ENCODE peak calls at places on chromosomes 2 and 18, in six cellular contexts. J, E, C, U, W and X are unnamed samples.

GRCh38 chr2:191857406-191857805 is 10.5 kb upstream of the CAVIN2 start:
- DNase-seq in E (no peak), C (peak), U (no peak), W (no peak), J (no peak), X (no peak)

GRCh38 chr2:16652296-16653082 is 13.1 kb downstream of the CYRIA start:
- DNase-seq in U (no peak), E (peak), W (no peak), J (no peak), C (no peak), X (no peak)

GRCh38 chr2:53075760-53076159 is 691.8 kb upstream of the CHAC2 start:
- DNase-seq in U (no peak), W (no peak), C (no peak), E (no peak), J (no peak), X (no peak)

GRCh38 chr2:8030694-8031303 is 651.1 kb upstream of the ID2 start:
- DNase-seq in J (no peak), U (no peak), C (no peak), W (no peak), E (peak), X (no peak)

GRCh38 chr2:179467111-179467510 is 202.5 kb upstream of the SESTD1 start:
- DNase-seq in C (no peak), U (no peak), W (no peak), J (no peak), E (no peak), X (no peak)

GRCh38 chr2:44388877-44389276 is 27.1 kb downstream of the CAMKMT start:
- DNase-seq in E (no peak), J (no peak), U (no peak), C (no peak), W (no peak), X (no peak)

GRCh38 chr2:241617431-241618154 is 19.4 kb downstream of the THAP4 start:
- DNase-seq in U (no peak), J (no peak), C (no peak), E (no peak), W (no peak), X (no peak)

GRCh38 chr2:195238366-195238765 is 418.7 kb upstream of the SLC39A10 start:
- DNase-seq in W (no peak), C (no peak), J (no peak), E (no peak), U (no peak), X (no peak)

GRCh38 chr2:153059338-153060052 is 341.1 kb downstream of the ARL6IP6 start:
- DNase-seq in C (peak), J (no peak), W (peak), U (no peak), E (no peak), X (no peak)

GRCh38 chr2:120978359-120979050 is 242.8 kb downstream of the GLI2 start:
- DNase-seq in W (no peak), J (peak), E (no peak), C (no peak), U (no peak), X (no peak)

GRCh38 chr2:217599906-217600305 is 402.9 kb downstream of the TNS1 start:
- DNase-seq in U (no peak), J (no peak), E (no peak), C (no peak), W (no peak), X (no peak)

GRCh38 chr2:235077046-235077445 is 125.2 kb downstream of the SH3BP4 start:
- DNase-seq in C (peak), J (no peak), E (no peak), U (no peak), W (no peak), X (no peak)

GRCh38 chr18:24995056-24995455 is 356.9 kb downstream of the ZNF521 start:
- DNase-seq in U (no peak), W (no peak), J (no peak), E (no peak), C (peak), X (no peak)

GRCh38 chr2:233247744-233248143 is 3.7 kb upstream of the ATG16L1 start:
- DNase-seq in E (no peak), J (no peak), C (no peak), U (no peak), W (peak), X (no peak)

GRCh38 chr2:237696471-237696870 is 69.1 kb downstream of the LRRFIP1 start:
- DNase-seq in C (no peak), E (no peak), U (no peak), W (no peak), J (no peak), X (no peak)

GRCh38 chr18:8699948-8700347 is 5.4 kb upstream of the MTCL1 start:
- DNase-seq in W (no peak), U (peak), J (no peak), E (no peak), C (peak), X (no peak)

GRCh38 chr2:184119920-184120820 is 478.2 kb upstream of the ZNF804A start:
- DNase-seq in W (no peak), C (no peak), E (no peak), J (no peak), U (no peak), X (no peak)

GRCh38 chr2:241609859-241610793 is 26.8 kb downstream of the THAP4 start:
- DNase-seq in J (peak), E (peak), U (peak), W (peak), C (peak), X (peak)

GRCh38 chr2:78351208-78351607 is 674.3 kb upstream of the REG3G start:
- DNase-seq in W (no peak), J (no peak), E (no peak), U (no peak), C (no peak), X (no peak)
- TF ChIP-seq CTCF in W (no peak), J (no peak), E (no peak), U (no peak), C (no peak), X (peak)

DNA sequence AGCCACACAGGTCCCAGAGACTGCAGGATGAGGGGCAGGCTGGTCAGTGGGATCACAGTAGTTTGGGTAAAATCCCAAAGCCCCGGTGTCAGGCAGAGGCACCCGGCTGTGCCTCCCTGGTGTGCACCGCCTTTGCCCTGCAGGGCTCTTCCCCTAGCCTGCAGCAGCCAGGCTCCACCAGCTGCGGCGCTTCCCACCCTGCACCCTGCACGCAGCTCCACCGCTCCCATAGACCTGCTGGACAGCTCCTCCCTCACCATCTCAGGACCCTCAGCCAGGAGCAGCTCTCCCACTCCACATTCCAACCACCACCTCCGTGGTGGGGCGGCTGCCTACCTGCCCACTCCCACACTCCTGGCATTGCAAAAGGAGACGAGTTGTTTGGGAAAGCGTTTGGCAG is 287.3 kb upstream of the HDAC4 start:
- DNase-seq in J (peak), C (no peak), U (no peak), E (no peak), W (no peak), X (no peak)
- TF ChIP-seq CTCF in J (no peak), C (no peak), U (no peak), E (no peak), W (no peak), X (no peak)

GRCh38 chr2:99615247-99615771 is 125.5 kb upstream of the REV1 start:
- DNase-seq in U (no peak), E (no peak), C (no peak), W (peak), J (no peak), X (no peak)
- TF ChIP-seq CTCF in U (no peak), E (no peak), C (peak), W (no peak), J (no peak), X (no peak)

GRCh38 chr2:62014102-62014501 is 108.6 kb downstream of the COMMD1 start:
- DNase-seq in E (peak), W (no peak), C (peak), J (no peak), U (peak), X (no peak)
- TF ChIP-seq CTCF in E (peak), W (no peak), C (peak), J (no peak), U (peak), X (no peak)

GRCh38 chr2:240358080-240358479 is 77.4 kb upstream of the GPC1 start:
- DNase-seq in U (no peak), W (no peak), C (no peak), E (no peak), J (peak), X (no peak)
- TF ChIP-seq CTCF in U (no peak), W (no peak), C (no peak), E (no peak), J (no peak), X (no peak)

GRCh38 chr2:20436716-20437470 is 10.0 kb upstream of the RHOB start:
- DNase-seq in W (no peak), U (no peak), E (peak), C (no peak), J (no peak), X (no peak)
- TF ChIP-seq CTCF in W (no peak), U (no peak), E (no peak), C (no peak), J (no peak), X (no peak)

GRCh38 chr2:63054812-63055509 is 4.3 kb downstream of the OTX1 start:
- DNase-seq in C (no peak), U (no peak), E (no peak), W (no peak), J (no peak), X (no peak)

GRCh38 chr2:63053235-63053888 is 2.7 kb downstream of the OTX1 start:
- DNase-seq in U (no peak), E (no peak), J (no peak), W (no peak), C (no peak), X (no peak)

GRCh38 chr2:63055510-63056308 is 5.1 kb downstream of the OTX1 start:
- DNase-seq in C (no peak), E (peak), J (peak), U (no peak), W (no peak), X (peak)

GRCh38 chr2:63052411-63053234 is 2.0 kb downstream of the OTX1 start:
- DNase-seq in C (no peak), W (no peak), E (peak), J (no peak), U (no peak), X (no peak)

GRCh38 chr2:63053889-63054725 is 3.5 kb downstream of the OTX1 start:
- DNase-seq in E (peak), W (no peak), C (no peak), U (no peak), J (peak), X (peak)
- TF ChIP-seq CTCF in E (no peak), W (no peak), C (no peak), U (no peak), J (no peak), X (peak)

GRCh38 chr18:49628993-49629795 is 67.3 kb downstream of the LIPG start:
- DNase-seq in J (peak), C (no peak), E (no peak), U (no peak), W (no peak), X (no peak)
- TF ChIP-seq CTCF in J (no peak), C (peak), E (no peak), U (peak), W (peak), X (peak)